ENCODE peak calls at places on chromosomes 11 and 22, in nine cellular contexts. One of them, this sample, is unnamed.

GRCh38 chr22:42856179-42856864 is 751 bp downstream of the ARFGAP3 start:
- DNase-seq in lower lobe of right lung: peak; percentile 83
- DNase-seq in neural crest cell: no peak
- DNase-seq in cardiac fibroblast: peak; percentile 36
- DNase-seq in body of pancreas: peak; percentile 82
- DNase-seq in uterus: peak; percentile 40
- DNase-seq in cardiac muscle cell: peak; percentile 28
- DNase-seq in astrocyte of the cerebellum: no peak
- DNase-seq in foreskin fibroblast: no peak
- DNase-seq in this sample: peak; percentile 57

GRCh38 chr11:75776546-75776945 is 8.0 kb downstream of the DGAT2 start:
- DNase-seq in uterus: no peak
- DNase-seq in cardiac muscle cell: no peak
- DNase-seq in body of pancreas: no peak
- DNase-seq in neural crest cell: no peak
- DNase-seq in astrocyte of the cerebellum: no peak
- DNase-seq in cardiac fibroblast: no peak
- DNase-seq in foreskin fibroblast: no peak
- DNase-seq in lower lobe of right lung: no peak
- DNase-seq in this sample: no peak

GRCh38 chr11:34732831-34733230 is 111.9 kb downstream of the EHF start:
- DNase-seq in neural crest cell: no peak
- DNase-seq in body of pancreas: peak; percentile 6
- DNase-seq in astrocyte of the cerebellum: no peak
- DNase-seq in lower lobe of right lung: no peak
- DNase-seq in foreskin fibroblast: no peak
- DNase-seq in cardiac fibroblast: no peak
- DNase-seq in cardiac muscle cell: no peak
- DNase-seq in uterus: no peak
- DNase-seq in this sample: no peak

GRCh38 chr22:49303061-49303735 is 524.5 kb downstream of the BRD1 start:
- DNase-seq in neural crest cell: no peak
- DNase-seq in foreskin fibroblast: no peak
- DNase-seq in uterus: no peak
- DNase-seq in lower lobe of right lung: no peak
- DNase-seq in cardiac fibroblast: no peak
- DNase-seq in cardiac muscle cell: no peak
- DNase-seq in astrocyte of the cerebellum: no peak
- DNase-seq in body of pancreas: no peak
- DNase-seq in this sample: no peak

GRCh38 chr11:9493492-9493891 is 32.7 kb downstream of the ZNF143 start:
- DNase-seq in body of pancreas: no peak
- DNase-seq in lower lobe of right lung: no peak
- DNase-seq in uterus: no peak
- DNase-seq in cardiac muscle cell: no peak
- DNase-seq in foreskin fibroblast: no peak
- DNase-seq in astrocyte of the cerebellum: no peak
- DNase-seq in neural crest cell: no peak
- DNase-seq in cardiac fibroblast: no peak
- DNase-seq in this sample: no peak

GRCh38 chr11:96187779-96188624 is 155.0 kb downstream of the MAML2 start:
- DNase-seq in lower lobe of right lung: no peak
- DNase-seq in foreskin fibroblast: peak; percentile 86
- DNase-seq in cardiac fibroblast: peak; percentile 93
- DNase-seq in uterus: no peak
- DNase-seq in astrocyte of the cerebellum: peak; percentile 70
- DNase-seq in neural crest cell: no peak
- DNase-seq in body of pancreas: no peak
- DNase-seq in cardiac muscle cell: peak; percentile 91
- DNase-seq in this sample: no peak

GRCh38 chr11:128735935-128736610 is 42.2 kb downstream of the FLI1 start:
- DNase-seq in cardiac muscle cell: no peak
- DNase-seq in foreskin fibroblast: no peak
- DNase-seq in uterus: no peak
- DNase-seq in cardiac fibroblast: no peak
- DNase-seq in lower lobe of right lung: no peak
- DNase-seq in body of pancreas: no peak
- DNase-seq in astrocyte of the cerebellum: no peak
- DNase-seq in neural crest cell: no peak
- DNase-seq in this sample: no peak

GRCh38 chr22:30320021-30320556 is 6.7 kb downstream of the TBC1D10A start:
- DNase-seq in neural crest cell: no peak
- DNase-seq in foreskin fibroblast: no peak
- DNase-seq in astrocyte of the cerebellum: no peak
- DNase-seq in uterus: no peak
- DNase-seq in cardiac fibroblast: no peak
- DNase-seq in body of pancreas: no peak
- DNase-seq in cardiac muscle cell: no peak
- DNase-seq in lower lobe of right lung: no peak
- DNase-seq in this sample: no peak

GRCh38 chr11:104091281-104092071 is 55.0 kb downstream of the DDI1 start:
- DNase-seq in astrocyte of the cerebellum: no peak
- DNase-seq in cardiac muscle cell: no peak
- DNase-seq in foreskin fibroblast: no peak
- DNase-seq in lower lobe of right lung: no peak
- DNase-seq in cardiac fibroblast: no peak
- DNase-seq in neural crest cell: no peak
- DNase-seq in body of pancreas: no peak
- DNase-seq in uterus: no peak
- DNase-seq in this sample: no peak

GRCh38 chr22:50522806-50523438 is 2.5 kb downstream of the SCO2 start:
- DNase-seq in lower lobe of right lung: no peak
- DNase-seq in cardiac fibroblast: no peak
- DNase-seq in foreskin fibroblast: no peak
- DNase-seq in uterus: no peak
- DNase-seq in body of pancreas: no peak
- DNase-seq in neural crest cell: no peak
- DNase-seq in cardiac muscle cell: no peak
- DNase-seq in astrocyte of the cerebellum: no peak
- DNase-seq in this sample: no peak

GRCh38 chr22:26553056-26553752 is 36.7 kb downstream of the TPST2 start:
- DNase-seq in neural crest cell: no peak
- DNase-seq in foreskin fibroblast: peak; percentile 79
- DNase-seq in astrocyte of the cerebellum: peak; percentile 71
- DNase-seq in cardiac fibroblast: peak; percentile 92
- DNase-seq in body of pancreas: peak; percentile 87
- DNase-seq in cardiac muscle cell: peak; percentile 75
- DNase-seq in uterus: no peak
- DNase-seq in lower lobe of right lung: no peak
- DNase-seq in this sample: no peak

GRCh38 chr11:44316388-44317240 is 6.7 kb upstream of the ALX4 start:
- DNase-seq in astrocyte of the cerebellum: no peak
- DNase-seq in foreskin fibroblast: no peak
- DNase-seq in cardiac fibroblast: no peak
- DNase-seq in cardiac muscle cell: no peak
- DNase-seq in lower lobe of right lung: no peak
- DNase-seq in neural crest cell: no peak
- DNase-seq in body of pancreas: no peak
- DNase-seq in uterus: no peak
- DNase-seq in this sample: no peak
- TF ChIP-seq CTCF in astrocyte of the cerebellum: no peak
- TF ChIP-seq CTCF in foreskin fibroblast: no peak
- TF ChIP-seq CTCF in cardiac fibroblast: no peak
- TF ChIP-seq CTCF in cardiac muscle cell: peak; percentile 14
- TF ChIP-seq CTCF in lower lobe of right lung: no peak
- TF ChIP-seq CTCF in neural crest cell: peak; percentile 20
- TF ChIP-seq CTCF in body of pancreas: no peak
- TF ChIP-seq CTCF in uterus: no peak
- TF ChIP-seq CTCF in this sample: no peak

GRCh38 chr11:47093541-47093940 is 83.1 kb downstream of the ARFGAP2 start:
- DNase-seq in uterus: no peak
- DNase-seq in cardiac muscle cell: no peak
- DNase-seq in lower lobe of right lung: no peak
- DNase-seq in body of pancreas: no peak
- DNase-seq in neural crest cell: no peak
- DNase-seq in foreskin fibroblast: no peak
- DNase-seq in astrocyte of the cerebellum: no peak
- DNase-seq in cardiac fibroblast: no peak
- DNase-seq in this sample: no peak
- TF ChIP-seq CTCF in uterus: no peak
- TF ChIP-seq CTCF in cardiac muscle cell: no peak
- TF ChIP-seq CTCF in lower lobe of right lung: no peak
- TF ChIP-seq CTCF in body of pancreas: no peak
- TF ChIP-seq CTCF in neural crest cell: no peak
- TF ChIP-seq CTCF in foreskin fibroblast: no peak
- TF ChIP-seq CTCF in astrocyte of the cerebellum: no peak
- TF ChIP-seq CTCF in cardiac fibroblast: no peak
- TF ChIP-seq CTCF in this sample: no peak

GRCh38 chr11:24779791-24780190 is 282.9 kb downstream of the LUZP2 start:
- DNase-seq in cardiac muscle cell: peak; percentile 10
- DNase-seq in lower lobe of right lung: no peak
- DNase-seq in body of pancreas: no peak
- DNase-seq in uterus: no peak
- DNase-seq in foreskin fibroblast: no peak
- DNase-seq in neural crest cell: no peak
- DNase-seq in cardiac fibroblast: peak; percentile 1
- DNase-seq in astrocyte of the cerebellum: no peak
- DNase-seq in this sample: no peak
- TF ChIP-seq CTCF in cardiac muscle cell: peak; percentile 20
- TF ChIP-seq CTCF in lower lobe of right lung: no peak
- TF ChIP-seq CTCF in body of pancreas: no peak
- TF ChIP-seq CTCF in uterus: no peak
- TF ChIP-seq CTCF in foreskin fibroblast: no peak
- TF ChIP-seq CTCF in neural crest cell: no peak
- TF ChIP-seq CTCF in cardiac fibroblast: no peak
- TF ChIP-seq CTCF in astrocyte of the cerebellum: no peak
- TF ChIP-seq CTCF in this sample: no peak

GRCh38 chr11:59182457-59183151 is 10.7 kb downstream of the DTX4 start:
- DNase-seq in cardiac fibroblast: no peak
- DNase-seq in foreskin fibroblast: no peak
- DNase-seq in uterus: no peak
- DNase-seq in lower lobe of right lung: no peak
- DNase-seq in cardiac muscle cell: no peak
- DNase-seq in body of pancreas: peak; percentile 53
- DNase-seq in astrocyte of the cerebellum: no peak
- DNase-seq in neural crest cell: no peak
- DNase-seq in this sample: no peak
- TF ChIP-seq CTCF in cardiac fibroblast: peak; percentile 13
- TF ChIP-seq CTCF in foreskin fibroblast: no peak
- TF ChIP-seq CTCF in uterus: no peak
- TF ChIP-seq CTCF in lower lobe of right lung: peak; percentile 40
- TF ChIP-seq CTCF in cardiac muscle cell: peak; percentile 7
- TF ChIP-seq CTCF in body of pancreas: peak; percentile 27
- TF ChIP-seq CTCF in astrocyte of the cerebellum: peak; percentile 3
- TF ChIP-seq CTCF in neural crest cell: peak; percentile 47
- TF ChIP-seq CTCF in this sample: no peak

DNA sequence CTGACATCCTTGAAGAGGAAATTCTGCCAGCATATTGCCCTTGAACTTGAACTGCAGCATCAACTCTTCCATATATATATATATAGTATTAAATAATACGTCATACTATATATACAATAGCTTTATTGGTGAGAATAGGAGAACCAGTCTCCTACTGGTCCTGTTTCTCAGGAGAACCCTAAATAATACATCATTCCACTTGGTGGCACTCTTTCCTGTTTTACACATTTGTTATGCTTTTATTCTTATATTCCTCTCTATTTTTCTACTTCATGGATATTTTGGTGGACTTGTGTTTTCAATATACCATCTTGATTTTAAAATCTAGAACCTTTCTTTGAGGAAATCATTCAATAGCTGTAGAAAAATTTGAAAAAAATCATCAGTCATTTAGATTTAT is 193.3 kb downstream of the TRPC6 start:
- DNase-seq in astrocyte of the cerebellum: no peak
- DNase-seq in neural crest cell: no peak
- DNase-seq in lower lobe of right lung: no peak
- DNase-seq in body of pancreas: no peak
- DNase-seq in cardiac fibroblast: peak; percentile 45
- DNase-seq in cardiac muscle cell: peak; percentile 11
- DNase-seq in foreskin fibroblast: peak; percentile 3
- DNase-seq in uterus: no peak
- DNase-seq in this sample: no peak
- TF ChIP-seq CTCF in astrocyte of the cerebellum: peak; percentile 10
- TF ChIP-seq CTCF in neural crest cell: peak; percentile 54
- TF ChIP-seq CTCF in lower lobe of right lung: no peak
- TF ChIP-seq CTCF in body of pancreas: no peak
- TF ChIP-seq CTCF in cardiac fibroblast: peak; percentile 15
- TF ChIP-seq CTCF in cardiac muscle cell: peak; percentile 22
- TF ChIP-seq CTCF in foreskin fibroblast: peak; percentile 19
- TF ChIP-seq CTCF in uterus: peak; percentile 26
- TF ChIP-seq CTCF in this sample: no peak

GRCh38 chr11:32374261-32374711 is 61.1 kb downstream of the WT1 start:
- DNase-seq in lower lobe of right lung: no peak
- DNase-seq in body of pancreas: peak; percentile 7
- DNase-seq in cardiac fibroblast: peak; percentile 43
- DNase-seq in neural crest cell: peak; percentile 25
- DNase-seq in cardiac muscle cell: peak; percentile 67
- DNase-seq in astrocyte of the cerebellum: no peak
- DNase-seq in uterus: peak; percentile 51
- DNase-seq in foreskin fibroblast: no peak
- DNase-seq in this sample: no peak
- TF ChIP-seq CTCF in lower lobe of right lung: peak; percentile 23
- TF ChIP-seq CTCF in body of pancreas: no peak
- TF ChIP-seq CTCF in cardiac fibroblast: peak; percentile 51
- TF ChIP-seq CTCF in neural crest cell: peak; percentile 64
- TF ChIP-seq CTCF in cardiac muscle cell: peak; percentile 71
- TF ChIP-seq CTCF in astrocyte of the cerebellum: peak; percentile 44
- TF ChIP-seq CTCF in uterus: peak; percentile 31
- TF ChIP-seq CTCF in foreskin fibroblast: peak; percentile 20
- TF ChIP-seq CTCF in this sample: peak; percentile 12

GRCh38 chr11:65366340-65366773 is 11.8 kb downstream of the TIGD3 start:
- DNase-seq in lower lobe of right lung: no peak
- DNase-seq in cardiac fibroblast: peak; percentile 90
- DNase-seq in uterus: peak; percentile 62
- DNase-seq in cardiac muscle cell: peak; percentile 91
- DNase-seq in neural crest cell: no peak
- DNase-seq in astrocyte of the cerebellum: peak; percentile 68
- DNase-seq in foreskin fibroblast: peak; percentile 55
- DNase-seq in body of pancreas: peak; percentile 81
- DNase-seq in this sample: no peak
- TF ChIP-seq CTCF in lower lobe of right lung: peak; percentile 73
- TF ChIP-seq CTCF in cardiac fibroblast: peak; percentile 73
- TF ChIP-seq CTCF in uterus: peak; percentile 93
- TF ChIP-seq CTCF in cardiac muscle cell: peak; percentile 72
- TF ChIP-seq CTCF in neural crest cell: peak; percentile 86
- TF ChIP-seq CTCF in astrocyte of the cerebellum: peak; percentile 70
- TF ChIP-seq CTCF in foreskin fibroblast: peak; percentile 62
- TF ChIP-seq CTCF in body of pancreas: peak; percentile 77
- TF ChIP-seq CTCF in this sample: peak; percentile 70

This sample was measured in natural killer cell.